ENCODE peak calls at places on chromosomes 5 and 9, in nine cellular contexts. One of them, this sample, is unnamed.

GRCh38 chr9:114303977-114304376 is 18.9 kb upstream of the ORM1 start:
- DNase-seq in AML-193: no peak
- DNase-seq in G401: no peak
- DNase-seq in effector memory CD8-positive, alpha-beta T cell: no peak
- DNase-seq in effector memory CD4-positive, alpha-beta T cell: no peak
- DNase-seq in Right ventricle myocardium superior: no peak
- DNase-seq in AG08396: no peak
- DNase-seq in tibial nerve: no peak
- DNase-seq in HFFc6: no peak
- DNase-seq in this sample: no peak

GRCh38 chr9:72772641-72773040 is 180.2 kb downstream of the ALDH1A1 start:
- DNase-seq in effector memory CD4-positive, alpha-beta T cell: no peak
- DNase-seq in HFFc6: no peak
- DNase-seq in effector memory CD8-positive, alpha-beta T cell: no peak
- DNase-seq in AG08396: peak
- DNase-seq in G401: no peak
- DNase-seq in Right ventricle myocardium superior: no peak
- DNase-seq in AML-193: no peak
- DNase-seq in tibial nerve: no peak
- DNase-seq in this sample: no peak

GRCh38 chr5:148238395-148238794 is at the start of gene MARCOL:
- DNase-seq in HFFc6: no peak
- DNase-seq in Right ventricle myocardium superior: no peak
- DNase-seq in effector memory CD4-positive, alpha-beta T cell: no peak
- DNase-seq in tibial nerve: no peak
- DNase-seq in G401: no peak
- DNase-seq in AML-193: no peak
- DNase-seq in AG08396: no peak
- DNase-seq in effector memory CD8-positive, alpha-beta T cell: no peak
- DNase-seq in this sample: no peak

GRCh38 chr5:136901-137300 is 44.9 kb downstream of the PLEKHG4B start:
- DNase-seq in tibial nerve: no peak
- DNase-seq in AG08396: no peak
- DNase-seq in G401: no peak
- DNase-seq in Right ventricle myocardium superior: no peak
- DNase-seq in effector memory CD4-positive, alpha-beta T cell: no peak
- DNase-seq in HFFc6: no peak
- DNase-seq in AML-193: no peak
- DNase-seq in effector memory CD8-positive, alpha-beta T cell: no peak
- DNase-seq in this sample: no peak

GRCh38 chr5:40799248-40799647 is 1.1 kb upstream of the PRKAA1 start:
- DNase-seq in AML-193: no peak
- DNase-seq in Right ventricle myocardium superior: no peak
- DNase-seq in tibial nerve: no peak
- DNase-seq in G401: no peak
- DNase-seq in AG08396: no peak
- DNase-seq in HFFc6: no peak
- DNase-seq in effector memory CD4-positive, alpha-beta T cell: no peak
- DNase-seq in effector memory CD8-positive, alpha-beta T cell: no peak
- DNase-seq in this sample: no peak

GRCh38 chr5:131406997-131407638 is 143.3 kb downstream of the CDC42SE2 start:
- DNase-seq in HFFc6: no peak
- DNase-seq in Right ventricle myocardium superior: no peak
- DNase-seq in G401: no peak
- DNase-seq in effector memory CD4-positive, alpha-beta T cell: no peak
- DNase-seq in effector memory CD8-positive, alpha-beta T cell: no peak
- DNase-seq in AG08396: no peak
- DNase-seq in AML-193: peak
- DNase-seq in tibial nerve: no peak
- DNase-seq in this sample: no peak

GRCh38 chr5:172954277-172954676 is 4.9 kb upstream of the RPL26L1 start:
- DNase-seq in AG08396: no peak
- DNase-seq in effector memory CD4-positive, alpha-beta T cell: no peak
- DNase-seq in HFFc6: no peak
- DNase-seq in G401: no peak
- DNase-seq in tibial nerve: no peak
- DNase-seq in effector memory CD8-positive, alpha-beta T cell: no peak
- DNase-seq in AML-193: no peak
- DNase-seq in Right ventricle myocardium superior: no peak
- DNase-seq in this sample: no peak

GRCh38 chr9:98021306-98022040 is 35.1 kb upstream of the NANS start:
- DNase-seq in AML-193: no peak
- DNase-seq in effector memory CD8-positive, alpha-beta T cell: no peak
- DNase-seq in effector memory CD4-positive, alpha-beta T cell: no peak
- DNase-seq in AG08396: no peak
- DNase-seq in G401: no peak
- DNase-seq in HFFc6: no peak
- DNase-seq in tibial nerve: no peak
- DNase-seq in Right ventricle myocardium superior: peak
- DNase-seq in this sample: no peak